ENCODE peak calls at places on chromosomes 1 and 21, in six cellular contexts. F, Y, H, M, B and E are unnamed samples.

GRCh38 chr1:232880354-232880753 is 70.1 kb upstream of the NTPCR start:
- DNase-seq in F (peak; percentile 55), Y (peak; percentile 69), H (no peak), M (no peak), B (peak; percentile 63), E (no peak)

GRCh38 chr21:41477641-41478318 is 30.2 kb downstream of the TMPRSS2 start:
- DNase-seq in F (no peak), Y (no peak), H (no peak), M (no peak), B (no peak), E (no peak)

GRCh38 chr1:20150969-20151368 is 11.8 kb downstream of the PLA2G2F start:
- DNase-seq in F (no peak), Y (no peak), H (peak; percentile 47), M (peak; percentile 46), B (no peak), E (no peak)

GRCh38 chr1:172668097-172668496 is 9.2 kb downstream of the FASLG start:
- DNase-seq in F (no peak), Y (no peak), H (no peak), M (no peak), B (no peak), E (no peak)

GRCh38 chr1:103087261-103087660 is 21.1 kb downstream of the COL11A1 start:
- DNase-seq in F (no peak), Y (no peak), H (no peak), M (no peak), B (no peak), E (no peak)

GRCh38 chr1:211589782-211590721 is 11.1 kb upstream of the SLC30A1 start:
- DNase-seq in F (peak; percentile 87), Y (no peak), H (peak; percentile 88), M (peak; percentile 84), B (no peak), E (peak; percentile 71)

GRCh38 chr1:245092638-245092976 is 62.2 kb upstream of the KIF26B start:
- DNase-seq in F (no peak), Y (no peak), H (no peak), M (no peak), B (no peak), E (no peak)

GRCh38 chr1:237921290-237921689 is 30.6 kb upstream of the ZP4 start:
- DNase-seq in F (no peak), Y (no peak), H (no peak), M (no peak), B (no peak), E (no peak)

GRCh38 chr1:173448945-173449344 is 28.2 kb upstream of the PRDX6 start:
- DNase-seq in F (no peak), Y (no peak), H (no peak), M (no peak), B (no peak), E (no peak)

GRCh38 chr1:201686709-201687455 is 142.1 kb upstream of the IPO9 start:
- DNase-seq in F (peak; percentile 30), Y (no peak), H (no peak), M (no peak), B (peak; percentile 22), E (no peak)

GRCh38 chr21:26057488-26058170 is 112.9 kb downstream of the APP start:
- DNase-seq in F (no peak), Y (no peak), H (no peak), M (no peak), B (no peak), E (no peak)
- H3K27ac ChIP-seq in F (no peak overlapping the region), Y (no peak overlapping the region), H (no peak overlapping the region), M (no peak overlapping the region), B (no peak overlapping the region), E (no peak overlapping the region)

GRCh38 chr21:43731476-43731875 is 12.5 kb downstream of the PDXK start:
- DNase-seq in F (no peak), Y (no peak), H (no peak), M (no peak), B (no peak), E (no peak)
- H3K4me1 ChIP-seq in F (peaks cover 50% of the 10 kb centered on the region), Y (peaks cover 9% of the 10 kb centered on the region), H (peaks cover 37% of the 10 kb centered on the region), M (no peaks in the 10 kb centered on the region), B (peaks cover 92% of the 10 kb centered on the region), E (peaks cover 79% of the 10 kb centered on the region)

GRCh38 chr21:34958040-34958439 is 91.1 kb downstream of the RUNX1 start:
- DNase-seq in F (no peak), Y (no peak), H (no peak), M (no peak), B (no peak), E (no peak)
- H3K9me3 ChIP-seq in F (no peaks in the 10 kb centered on the region), Y (no peaks in the 10 kb centered on the region), H (no peaks in the 10 kb centered on the region), M (peaks cover 1% of the 10 kb centered on the region), B (no peaks in the 10 kb centered on the region), E (peaks cover 2% of the 10 kb centered on the region)

DNA sequence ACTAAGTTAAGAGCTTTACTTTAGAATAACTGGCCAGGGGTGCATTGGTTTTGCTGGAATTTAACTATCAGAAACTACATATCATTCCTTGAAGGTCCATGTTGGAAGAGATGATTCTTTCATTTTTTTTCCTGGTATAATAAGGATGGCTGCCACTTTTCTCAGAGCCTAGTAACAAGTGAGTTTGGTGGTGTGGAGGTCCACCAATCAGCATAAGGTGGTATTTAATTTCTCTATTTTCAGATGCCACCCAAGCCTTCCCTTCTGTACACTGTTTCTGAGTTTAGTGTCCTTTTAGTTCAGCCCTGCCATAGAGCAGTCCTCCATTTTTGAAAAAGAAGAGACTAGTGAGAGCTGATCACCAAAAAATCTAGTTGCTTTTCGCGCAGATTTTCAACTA is 386.3 kb downstream of the USP25 start:
- DNase-seq in F (peak; percentile 10), Y (no peak), H (no peak), M (no peak), B (no peak), E (no peak)
- H3K27ac ChIP-seq in F (peak overlapping the region; percentile 83), Y (no peak overlapping the region), H (no peak overlapping the region), M (no peak overlapping the region), B (peak overlapping the region; percentile 73), E (no peak overlapping the region)

DNA sequence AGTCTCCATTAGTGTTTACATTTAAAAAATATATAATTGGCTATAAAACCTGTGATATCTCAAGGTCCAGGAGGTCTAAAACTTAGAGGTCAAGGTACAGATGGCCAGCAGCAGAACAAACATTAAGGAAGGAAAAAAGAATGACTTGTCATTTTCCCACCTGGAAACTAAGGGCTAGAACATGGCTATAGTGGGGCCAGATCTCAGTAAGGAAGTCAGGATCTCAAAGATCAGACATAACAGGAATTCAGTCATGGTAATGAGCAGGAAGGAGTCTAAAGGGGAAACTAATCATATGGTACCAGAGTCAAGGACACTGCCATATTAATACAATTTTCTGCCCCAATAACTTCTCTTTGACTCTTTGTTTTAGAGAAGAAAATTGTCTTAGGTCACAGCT is 1018.8 kb downstream of the PLA2G4A start:
- DNase-seq in F (no peak), Y (no peak), H (no peak), M (no peak), B (no peak), E (no peak)
- H3K4me1 ChIP-seq in F (no peaks in the 10 kb centered on the region), Y (peaks cover 6% of the 10 kb centered on the region), H (no peaks in the 10 kb centered on the region), M (no peaks in the 10 kb centered on the region), B (no peaks in the 10 kb centered on the region), E (no peaks in the 10 kb centered on the region)

DNA sequence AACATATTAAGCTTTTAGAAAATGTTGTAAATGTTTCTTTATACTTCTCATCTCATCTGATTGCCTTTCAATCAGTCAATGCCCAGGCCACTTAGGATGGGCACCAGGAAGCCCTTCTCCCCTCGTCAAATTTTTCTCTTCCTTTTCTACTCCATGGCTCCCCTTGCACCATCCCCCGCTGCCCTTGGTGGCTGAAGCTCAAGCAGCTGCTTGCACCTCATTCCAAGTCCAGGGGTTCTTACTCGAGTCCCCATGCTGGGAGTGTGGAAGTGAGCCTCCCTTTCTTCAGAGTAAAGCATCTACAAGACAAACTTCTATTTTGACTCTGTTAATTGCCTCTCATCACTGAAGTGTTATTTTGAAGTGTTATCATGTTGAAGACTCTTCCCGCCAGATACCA is 39.7 kb upstream of the KRTAP11-1 start:
- DNase-seq in F (no peak), Y (no peak), H (no peak), M (no peak), B (no peak), E (no peak)
- H3K9me3 ChIP-seq in F (no peaks in the 10 kb centered on the region), Y (no peaks in the 10 kb centered on the region), H (no peaks in the 10 kb centered on the region), M (peaks cover 3% of the 10 kb centered on the region), B (no peaks in the 10 kb centered on the region), E (peaks cover 11% of the 10 kb centered on the region)

GRCh38 chr1:43956234-43956633 is 9.5 kb downstream of the IPO13 start:
- DNase-seq in F (no peak), Y (no peak), H (no peak), M (no peak), B (no peak), E (no peak)
- H3K27ac ChIP-seq in F (no peak overlapping the region), Y (no peak overlapping the region), H (no peak overlapping the region), M (no peak overlapping the region), B (no peak overlapping the region), E (no peak overlapping the region)